ENCODE peak calls at places on chromosomes 7 and 10, in five cellular contexts. One of them, this sample, is unnamed.
A peak's percentile ranks its signal among the peaks of the same experiment; 100 is the strongest.

GRCh38 chr7:16064316-16064715 is 357.0 kb downstream of the CRPPA start:
- DNase-seq in hepatocyte: no peak
- DNase-seq in tibial artery: no peak
- DNase-seq in upper lobe of right lung: no peak
- DNase-seq in cardiac muscle cell: no peak
- DNase-seq in this sample: no peak

GRCh38 chr7:83821866-83822265 is 172.9 kb upstream of the SEMA3E start:
- DNase-seq in hepatocyte: no peak
- DNase-seq in tibial artery: no peak
- DNase-seq in upper lobe of right lung: no peak
- DNase-seq in cardiac muscle cell: no peak
- DNase-seq in this sample: no peak

GRCh38 chr7:149729586-149729982 is 43.8 kb downstream of the ZNF467 start:
- DNase-seq in hepatocyte: no peak
- DNase-seq in tibial artery: no peak
- DNase-seq in upper lobe of right lung: peak; percentile 37
- DNase-seq in cardiac muscle cell: no peak
- DNase-seq in this sample: peak; percentile 22

GRCh38 chr7:36129048-36129534 is 24.0 kb upstream of the EEPD1 start:
- DNase-seq in hepatocyte: peak; percentile 47
- DNase-seq in tibial artery: peak; percentile 82
- DNase-seq in upper lobe of right lung: no peak
- DNase-seq in cardiac muscle cell: no peak
- DNase-seq in this sample: peak; percentile 84

GRCh38 chr7:151368136-151368571 is 26.5 kb downstream of the NUB1 start:
- DNase-seq in hepatocyte: peak; percentile 92
- DNase-seq in tibial artery: peak; percentile 78
- DNase-seq in upper lobe of right lung: peak; percentile 87
- DNase-seq in cardiac muscle cell: peak; percentile 90
- DNase-seq in this sample: peak; percentile 90

GRCh38 chr7:22002731-22003130 is 57.0 kb upstream of the CDCA7L start:
- DNase-seq in hepatocyte: no peak
- DNase-seq in tibial artery: no peak
- DNase-seq in upper lobe of right lung: no peak
- DNase-seq in cardiac muscle cell: no peak
- DNase-seq in this sample: no peak

GRCh38 chr10:58587676-58588075 is 75.0 kb downstream of the BICC1 start:
- DNase-seq in hepatocyte: no peak
- DNase-seq in tibial artery: no peak
- DNase-seq in upper lobe of right lung: no peak
- DNase-seq in cardiac muscle cell: no peak
- DNase-seq in this sample: no peak

GRCh38 chr7:27994639-27995038 is 186.0 kb downstream of the JAZF1 start:
- DNase-seq in hepatocyte: no peak
- DNase-seq in tibial artery: no peak
- DNase-seq in upper lobe of right lung: no peak
- DNase-seq in cardiac muscle cell: no peak
- DNase-seq in this sample: no peak

GRCh38 chr10:847868-848267 is 83.6 kb downstream of the LARP4B start:
- DNase-seq in hepatocyte: no peak
- DNase-seq in tibial artery: no peak
- DNase-seq in upper lobe of right lung: no peak
- DNase-seq in cardiac muscle cell: no peak
- DNase-seq in this sample: no peak

DNA sequence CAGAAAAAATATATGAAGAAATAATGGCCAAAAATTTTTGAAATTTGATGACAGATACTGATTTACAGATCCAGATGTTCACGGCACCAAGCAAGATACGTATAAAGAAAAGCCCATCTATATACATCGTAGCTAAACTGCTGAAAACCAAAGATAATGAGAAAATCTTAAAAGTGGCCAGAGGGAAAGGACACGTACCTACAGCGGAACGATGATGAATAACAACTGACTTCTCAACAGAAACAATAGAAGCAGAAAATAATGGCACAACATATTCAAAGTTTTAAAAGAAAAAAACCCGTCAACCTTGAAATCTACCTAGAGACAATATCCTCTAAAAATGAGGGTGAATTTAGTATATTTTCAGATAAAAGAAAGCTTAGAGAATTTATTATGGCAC is 31.9 kb downstream of the IL2RA start:
- DNase-seq in hepatocyte: no peak
- DNase-seq in tibial artery: no peak
- DNase-seq in upper lobe of right lung: no peak
- DNase-seq in cardiac muscle cell: no peak
- DNase-seq in this sample: no peak
- H3K27ac ChIP-seq in hepatocyte: no peak overlapping the region
- H3K27ac ChIP-seq in tibial artery: no peak overlapping the region
- H3K27ac ChIP-seq in upper lobe of right lung: no peak overlapping the region
- H3K27ac ChIP-seq in cardiac muscle cell: no peak overlapping the region
- H3K27ac ChIP-seq in this sample: no peak overlapping the region

GRCh38 chr10:93403741-93404354 is 78.3 kb downstream of the MYOF start:
- DNase-seq in hepatocyte: no peak
- DNase-seq in tibial artery: no peak
- DNase-seq in upper lobe of right lung: no peak
- DNase-seq in cardiac muscle cell: no peak
- DNase-seq in this sample: no peak

GRCh38 chr10:93398528-93398927 is 83.6 kb downstream of the MYOF start:
- DNase-seq in hepatocyte: no peak
- DNase-seq in tibial artery: no peak
- DNase-seq in upper lobe of right lung: no peak
- DNase-seq in cardiac muscle cell: no peak
- DNase-seq in this sample: no peak

GRCh38 chr10:93406367-93407145 is 75.6 kb downstream of the MYOF start:
- DNase-seq in hepatocyte: peak; percentile 41
- DNase-seq in tibial artery: no peak
- DNase-seq in upper lobe of right lung: no peak
- DNase-seq in cardiac muscle cell: no peak
- DNase-seq in this sample: no peak

GRCh38 chr10:93403152-93403551 is 79.0 kb downstream of the MYOF start:
- DNase-seq in hepatocyte: no peak
- DNase-seq in tibial artery: no peak
- DNase-seq in upper lobe of right lung: no peak
- DNase-seq in cardiac muscle cell: no peak
- DNase-seq in this sample: no peak

GRCh38 chr10:93402192-93402591 is 79.9 kb downstream of the MYOF start:
- DNase-seq in hepatocyte: no peak
- DNase-seq in tibial artery: no peak
- DNase-seq in upper lobe of right lung: no peak
- DNase-seq in cardiac muscle cell: no peak
- DNase-seq in this sample: no peak
- TF ChIP-seq CTCF in hepatocyte: no peak
- TF ChIP-seq CTCF in tibial artery: no peak
- TF ChIP-seq CTCF in upper lobe of right lung: no peak
- TF ChIP-seq CTCF in cardiac muscle cell: no peak
- TF ChIP-seq CTCF in this sample: no peak

DNA sequence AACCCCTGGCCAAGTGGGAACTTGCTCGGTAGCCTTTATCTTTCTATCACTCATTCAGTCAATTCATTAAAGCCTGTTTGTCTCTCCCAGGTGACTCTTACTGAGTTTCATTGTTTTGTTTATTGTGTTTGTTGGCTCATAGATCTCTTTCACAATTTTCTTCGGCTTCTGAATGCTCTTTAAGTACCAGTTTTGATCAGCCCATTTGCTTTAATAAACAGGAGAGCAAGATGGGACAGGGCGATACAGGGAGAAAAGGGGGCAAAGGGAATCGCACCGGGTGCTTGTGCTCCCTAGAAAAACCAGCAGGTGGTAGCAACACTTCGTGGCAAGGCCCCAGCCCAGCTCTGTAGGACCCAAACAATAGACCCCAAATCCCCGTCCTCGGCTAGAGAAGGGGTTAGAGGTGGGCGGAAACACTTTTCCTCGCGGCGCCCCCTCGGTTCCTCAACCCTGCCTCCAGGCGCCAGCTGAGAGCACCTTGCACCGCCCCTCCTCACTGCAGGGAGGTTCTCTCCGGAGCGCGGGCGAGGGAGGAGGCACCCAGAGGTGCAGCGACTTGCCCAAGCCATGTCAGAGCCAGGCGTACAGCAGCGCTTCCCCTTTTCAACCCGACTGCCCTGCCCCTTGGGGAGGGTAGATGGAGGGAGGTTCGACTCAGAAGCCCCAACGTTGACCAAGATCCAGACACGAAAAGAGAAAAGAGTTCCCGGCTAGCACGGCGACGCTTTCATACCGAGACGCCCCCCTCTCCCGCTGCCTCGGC is 954 bp upstream of the EPHB6 start:
- DNase-seq in hepatocyte: peak; percentile 82
- DNase-seq in tibial artery: peak; percentile 66
- DNase-seq in upper lobe of right lung: peak; percentile 87
- DNase-seq in cardiac muscle cell: peak; percentile 80
- DNase-seq in this sample: peak; percentile 88
- H3K27ac ChIP-seq in hepatocyte: peak overlapping the region; percentile 42
- H3K27ac ChIP-seq in tibial artery: peak overlapping the region; percentile 71
- H3K27ac ChIP-seq in upper lobe of right lung: peak overlapping the region; percentile 63
- H3K27ac ChIP-seq in cardiac muscle cell: no peak overlapping the region
- H3K27ac ChIP-seq in this sample: peak overlapping the region; percentile 48

DNA sequence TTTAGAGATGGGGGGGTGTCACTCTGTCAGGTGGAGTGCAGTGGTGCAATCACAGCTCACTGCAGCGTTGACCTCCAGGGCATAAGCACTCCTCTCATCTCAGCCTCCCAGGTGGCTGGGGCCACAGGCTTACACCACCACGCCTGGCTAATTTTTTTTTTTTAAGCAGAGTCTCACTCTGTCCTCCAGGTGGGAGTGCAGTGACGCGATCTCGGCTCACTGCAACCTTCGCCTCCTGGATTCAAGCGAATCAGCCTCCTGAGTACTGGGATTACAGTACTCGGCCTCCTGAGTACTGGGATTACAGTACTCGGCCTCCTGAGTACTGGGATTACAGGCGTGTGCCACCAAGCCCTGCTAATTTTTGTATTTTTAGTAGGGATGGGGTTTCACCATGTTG is 23.6 kb upstream of the PPIA start:
- DNase-seq in hepatocyte: no peak
- DNase-seq in tibial artery: no peak
- DNase-seq in upper lobe of right lung: no peak
- DNase-seq in cardiac muscle cell: no peak
- DNase-seq in this sample: no peak
- TF ChIP-seq CTCF in hepatocyte: no peak
- TF ChIP-seq CTCF in tibial artery: no peak
- TF ChIP-seq CTCF in upper lobe of right lung: no peak
- TF ChIP-seq CTCF in cardiac muscle cell: no peak
- TF ChIP-seq CTCF in this sample: no peak

GRCh38 chr10:49025347-49025983 is 85.8 kb upstream of the LRRC18 start:
- DNase-seq in hepatocyte: no peak
- DNase-seq in tibial artery: no peak
- DNase-seq in upper lobe of right lung: peak; percentile 54
- DNase-seq in cardiac muscle cell: no peak
- DNase-seq in this sample: no peak

GRCh38 chr10:49024484-49024883 is 84.8 kb upstream of the LRRC18 start:
- DNase-seq in hepatocyte: no peak
- DNase-seq in tibial artery: no peak
- DNase-seq in upper lobe of right lung: no peak
- DNase-seq in cardiac muscle cell: no peak
- DNase-seq in this sample: no peak

GRCh38 chr10:49028639-49029038 is 86.7 kb downstream of the VSTM4 start:
- DNase-seq in hepatocyte: no peak
- DNase-seq in tibial artery: no peak
- DNase-seq in upper lobe of right lung: no peak
- DNase-seq in cardiac muscle cell: no peak
- DNase-seq in this sample: no peak

GRCh38 chr10:49023071-49023470 is 83.4 kb upstream of the LRRC18 start:
- DNase-seq in hepatocyte: no peak
- DNase-seq in tibial artery: no peak
- DNase-seq in upper lobe of right lung: no peak
- DNase-seq in cardiac muscle cell: no peak
- DNase-seq in this sample: no peak

DNA sequence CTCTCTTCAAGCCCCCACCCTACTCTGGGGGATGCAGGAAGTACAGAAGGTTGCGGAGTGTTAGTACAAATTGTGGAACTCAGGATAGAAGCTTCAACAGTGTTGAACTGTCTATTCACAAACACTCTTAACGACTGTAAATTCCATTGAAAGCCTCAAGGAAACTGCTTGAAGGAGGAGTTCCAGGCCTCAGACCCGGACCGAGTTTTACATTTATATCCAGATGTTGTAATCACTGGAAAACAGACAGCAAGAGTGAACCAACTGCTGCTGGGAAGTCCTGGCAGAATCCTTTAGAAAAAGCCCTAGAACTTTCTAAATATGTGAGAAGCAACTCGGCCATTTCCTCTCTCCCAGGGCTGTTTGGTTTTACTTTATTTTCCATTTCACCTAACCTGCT is 84.1 kb upstream of the LRRC18 start:
- DNase-seq in hepatocyte: peak; percentile 44
- DNase-seq in tibial artery: peak; percentile 48
- DNase-seq in upper lobe of right lung: no peak
- DNase-seq in cardiac muscle cell: no peak
- DNase-seq in this sample: no peak
- H3K27ac ChIP-seq in hepatocyte: peak overlapping the region; percentile 73
- H3K27ac ChIP-seq in tibial artery: peak overlapping the region; percentile 75
- H3K27ac ChIP-seq in upper lobe of right lung: peak overlapping the region; percentile 33
- H3K27ac ChIP-seq in cardiac muscle cell: no peak overlapping the region
- H3K27ac ChIP-seq in this sample: no peak overlapping the region

GRCh38 chr10:35016009-35016408 is 74.1 kb downstream of the CUL2 start:
- DNase-seq in hepatocyte: no peak
- DNase-seq in tibial artery: no peak
- DNase-seq in upper lobe of right lung: no peak
- DNase-seq in cardiac muscle cell: no peak
- DNase-seq in this sample: no peak

GRCh38 chr10:35017608-35018007 is 72.5 kb downstream of the CUL2 start:
- DNase-seq in hepatocyte: no peak
- DNase-seq in tibial artery: no peak
- DNase-seq in upper lobe of right lung: no peak
- DNase-seq in cardiac muscle cell: no peak
- DNase-seq in this sample: no peak

DNA sequence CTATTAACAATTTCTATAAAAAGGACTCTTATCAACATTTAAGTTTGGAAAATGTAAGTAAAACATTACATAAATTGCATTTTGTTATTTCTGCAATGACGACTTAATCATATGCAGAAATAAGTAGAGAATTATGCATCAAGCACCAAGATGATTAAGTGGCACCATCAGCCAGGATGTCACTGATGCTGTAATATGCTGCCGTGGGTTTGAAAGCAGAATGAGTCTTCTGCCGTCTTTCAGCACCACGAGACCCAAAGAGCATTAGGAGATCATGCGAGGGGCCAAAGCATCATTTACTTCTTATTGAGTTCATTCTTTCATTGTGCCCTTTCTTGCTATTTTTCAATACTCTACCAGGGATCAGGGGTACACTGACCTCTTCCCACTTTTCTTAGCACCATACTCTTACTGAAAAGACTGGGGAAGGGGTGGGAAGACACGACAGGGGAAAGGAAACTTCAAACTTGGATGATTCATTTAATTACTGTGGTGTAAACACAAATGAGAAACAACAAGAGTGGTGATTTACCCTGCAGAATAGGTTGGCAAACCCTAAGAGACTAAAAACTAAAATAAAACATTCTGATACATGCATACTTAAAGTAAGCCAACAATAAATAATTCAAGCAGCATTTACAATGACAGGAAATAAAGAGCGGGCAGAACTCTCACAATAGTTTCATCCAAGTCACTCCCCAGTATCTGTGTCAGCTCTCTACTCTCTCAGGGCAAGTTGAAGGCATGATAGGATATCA is 70.9 kb downstream of the CUL2 start:
- DNase-seq in hepatocyte: no peak
- DNase-seq in tibial artery: no peak
- DNase-seq in upper lobe of right lung: no peak
- DNase-seq in cardiac muscle cell: no peak
- DNase-seq in this sample: no peak
- TF ChIP-seq CTCF in hepatocyte: no peak
- TF ChIP-seq CTCF in tibial artery: no peak
- TF ChIP-seq CTCF in upper lobe of right lung: no peak
- TF ChIP-seq CTCF in cardiac muscle cell: no peak
- TF ChIP-seq CTCF in this sample: no peak